ENCODE peak calls at places on chromosomes 7 and 10, in five cellular contexts. J is CD4-positive, alpha-beta T cell; I is MCF 10A; W is psoas muscle; S is dorsolateral prefrontal cortex. L is an unnamed sample.
A peak's percentile ranks its signal among the peaks of the same experiment; 100 is the strongest.

GRCh38 chr10:122207596-122207995 is 63.5 kb upstream of the BTBD16 start:
- DNase-seq in J (no peak), I (no peak), S (no peak), W (no peak), L (no peak)

GRCh38 chr7:96308950-96309263 is 13.0 kb downstream of the SLC25A13 start:
- DNase-seq in S (no peak), W (no peak), I (no peak), J (no peak), L (no peak)

GRCh38 chr10:35554461-35555056 is 50.6 kb upstream of the GJD4 start:
- DNase-seq in S (no peak), W (no peak), I (no peak), J (no peak), L (no peak)

GRCh38 chr7:98567979-98568378 is 49.1 kb upstream of the NPTX2 start:
- DNase-seq in I (no peak), J (no peak), S (no peak), W (no peak), L (no peak)

GRCh38 chr7:19026888-19027287 is 90.5 kb downstream of the TWIST1 start:
- DNase-seq in I (peak; percentile 45), S (no peak), J (no peak), W (no peak), L (no peak)

GRCh38 chr7:155644178-155644970 is at the start of gene RBM33:
- DNase-seq in I (peak; percentile 81), W (peak; percentile 79), J (peak; percentile 69), S (peak; percentile 74), L (peak; percentile 56)

GRCh38 chr7:44063894-44064651 is 1.3 kb downstream of the PGAM2 start:
- DNase-seq in I (no peak), S (no peak), W (peak; percentile 19), J (no peak), L (no peak)

GRCh38 chr7:16721541-16721940 is 32.0 kb upstream of the TSPAN13 start:
- DNase-seq in J (no peak), I (no peak), S (no peak), W (no peak), L (no peak)

GRCh38 chr10:113305871-113306270 is 247.0 kb upstream of the HABP2 start:
- DNase-seq in S (no peak), I (peak; percentile 43), W (no peak), J (no peak), L (peak; percentile 58)

GRCh38 chr10:72740526-72740925 is 48.6 kb downstream of the MCU start:
- DNase-seq in J (no peak), W (peak; percentile 27), I (peak; percentile 54), S (no peak), L (peak; percentile 41)

GRCh38 chr10:49164587-49165188 is 23.5 kb downstream of the TMEM273 start:
- DNase-seq in S (no peak), I (peak; percentile 47), W (no peak), J (peak; percentile 30), L (no peak)

GRCh38 chr10:78212134-78212785 is 178.6 kb downstream of the RPS24 start:
- DNase-seq in I (peak; percentile 14), W (peak; percentile 47), S (no peak), J (no peak), L (no peak)

GRCh38 chr7:80721880-80722595 is 83.6 kb downstream of the CD36 start:
- DNase-seq in J (no peak), W (no peak), I (peak; percentile 86), S (no peak), L (no peak)

GRCh38 chr7:155166673-155167370 is 96.7 kb downstream of the HTR5A start:
- DNase-seq in I (peak; percentile 89), S (no peak), W (peak; percentile 82), J (no peak), L (peak; percentile 75)

GRCh38 chr7:15853832-15854470 is 167.5 kb upstream of the MEOX2 start:
- DNase-seq in I (no peak), J (no peak), S (no peak), W (no peak), L (no peak)

GRCh38 chr7:133315332-133316040 is 62.6 kb downstream of the EXOC4 start:
- DNase-seq in W (no peak), J (no peak), S (no peak), I (no peak), L (peak; percentile 64)

GRCh38 chr10:3972460-3973366 is 187.7 kb upstream of the KLF6 start:
- DNase-seq in I (no peak), W (no peak), J (no peak), S (no peak), L (no peak)

GRCh38 chr10:95290801-95291633 is at the start of gene PDLIM1:
- DNase-seq in J (peak; percentile 10), S (no peak), I (peak; percentile 56), W (peak; percentile 85), L (no peak)
- TF ChIP-seq CTCF in J (no peak), S (no peak), I (peak; percentile 21), W (peak; percentile 36), L (peak; percentile 18)

GRCh38 chr10:543131-543530 is 146.3 kb downstream of the DIP2C start:
- DNase-seq in S (no peak), W (no peak), J (no peak), I (no peak), L (no peak)
- TF ChIP-seq CTCF in S (no peak), W (no peak), J (no peak), I (no peak), L (no peak)

DNA sequence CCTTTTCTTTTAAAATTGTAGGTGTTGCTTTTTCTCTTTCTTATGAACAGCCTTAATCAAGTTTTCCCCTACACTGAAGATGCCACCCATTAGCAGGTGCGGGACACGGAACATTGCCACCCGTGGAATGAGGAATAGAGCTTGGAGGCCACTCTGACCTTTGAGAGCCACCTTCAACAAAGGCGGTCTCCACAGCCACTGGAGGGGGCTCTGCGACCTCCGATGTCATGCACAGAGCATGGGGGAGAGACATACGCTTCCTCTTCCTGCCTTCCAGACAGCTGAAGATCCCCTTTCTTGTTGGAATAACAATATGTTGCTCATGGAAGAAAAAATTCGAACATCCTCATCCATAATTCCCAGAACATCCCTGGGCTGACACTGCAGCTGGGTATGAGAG is 39.1 kb downstream of the ADARB2 start:
- DNase-seq in I (no peak), W (no peak), J (no peak), S (no peak), L (no peak)
- TF ChIP-seq CTCF in I (no peak), W (no peak), J (no peak), S (no peak), L (no peak)

GRCh38 chr10:109427421-109427820 is 495.9 kb downstream of the XPNPEP1 start:
- DNase-seq in J (no peak), W (no peak), S (no peak), I (no peak), L (no peak)
- TF ChIP-seq CTCF in J (no peak), W (no peak), S (peak; percentile 13), I (no peak), L (peak; percentile 8)

GRCh38 chr7:36082910-36083309 is 70.1 kb upstream of the EEPD1 start:
- DNase-seq in S (no peak), J (no peak), W (no peak), I (no peak), L (no peak)

GRCh38 chr7:36085096-36085495 is 68.0 kb upstream of the EEPD1 start:
- DNase-seq in W (no peak), J (no peak), I (no peak), S (no peak), L (no peak)

GRCh38 chr7:36083626-36084380 is 69.3 kb upstream of the EEPD1 start:
- DNase-seq in W (no peak), J (no peak), I (no peak), S (no peak), L (no peak)

GRCh38 chr7:36086571-36086970 is 66.5 kb upstream of the EEPD1 start:
- DNase-seq in S (no peak), J (no peak), I (no peak), W (no peak), L (no peak)

GRCh38 chr7:36084485-36085091 is 68.5 kb upstream of the EEPD1 start:
- DNase-seq in I (peak; percentile 45), W (peak; percentile 49), J (no peak), S (peak; percentile 64), L (peak; percentile 38)
- TF ChIP-seq CTCF in I (peak; percentile 18), W (peak; percentile 43), J (no peak), S (no peak), L (peak; percentile 51)

GRCh38 chr10:88108115-88108610 is 244.7 kb downstream of the PTEN start:
- DNase-seq in S (no peak), W (no peak), J (no peak), I (peak; percentile 33), L (no peak)
- TF ChIP-seq CTCF in S (peak; percentile 11), W (no peak), J (no peak), I (no peak), L (no peak)

DNA sequence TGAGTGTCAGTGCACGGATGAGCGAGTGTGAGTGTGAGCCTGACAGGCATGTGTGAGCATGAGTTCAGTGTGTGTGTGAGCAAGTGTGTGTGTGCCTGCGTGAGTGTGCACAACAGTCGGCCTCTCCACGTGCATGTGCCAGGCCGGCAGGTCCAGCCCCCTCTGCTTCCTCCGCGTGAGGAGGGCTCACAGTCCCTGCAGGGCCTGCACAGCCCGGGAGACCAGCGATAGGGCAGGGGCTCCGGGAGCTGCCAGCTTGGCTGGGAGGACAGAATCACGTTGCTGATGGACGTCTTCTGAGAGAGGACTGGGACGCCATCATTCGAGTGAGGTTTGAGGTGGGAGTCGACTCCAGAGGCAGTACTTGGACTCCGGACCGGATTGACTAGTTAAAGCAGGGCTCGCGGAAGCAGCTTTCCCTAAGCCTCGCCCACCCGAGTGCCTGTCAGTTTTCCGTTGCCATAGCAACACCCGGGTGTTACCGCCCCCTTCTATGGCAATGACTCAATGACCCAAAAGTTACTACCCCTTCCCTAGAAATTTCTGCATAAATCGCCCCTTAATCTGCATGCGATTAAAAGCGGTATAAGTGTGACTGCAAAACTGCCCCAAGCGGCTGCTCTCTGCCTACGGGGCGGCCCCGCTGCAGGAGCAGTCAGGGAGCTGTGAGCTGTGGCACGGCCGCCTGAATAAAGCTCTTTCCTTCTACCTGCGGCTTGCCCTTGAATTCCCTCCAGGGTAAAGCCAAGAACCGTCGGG is 19.7 kb upstream of the CFAP46 start:
- DNase-seq in S (peak; percentile 64), W (peak; percentile 56), I (no peak), J (peak; percentile 37), L (peak; percentile 36)
- TF ChIP-seq CTCF in S (no peak), W (no peak), I (no peak), J (no peak), L (peak; percentile 26)

GRCh38 chr10:89591111-89591795 is 53.8 kb downstream of the PANK1 start:
- DNase-seq in I (no peak), W (peak; percentile 19), J (no peak), S (no peak), L (no peak)
- TF ChIP-seq CTCF in I (no peak), W (no peak), J (no peak), S (no peak), L (no peak)

L was measured in astrocyte of the cerebellum.